ENCODE peak calls at places on chromosome 4, in nine cellular contexts. G is effector memory CD8-positive, alpha-beta T cell; Q is T-helper 17 cell; I is central memory CD8-positive, alpha-beta T cell; Y is activated CD4-positive, alpha-beta T cell treated with anti-CD3 and anti-CD28 coated beads for 36 hours; K is naive thymus-derived CD8-positive, alpha-beta T cell; U is stimulated activated naive CD8-positive, alpha-beta T cell treated with anti-CD3 and anti-CD28 coated beads, Interleukin-15, Interleukin-2, amounts not matched to agents 100 U/mL and 50 U/mL, for 24 hours; F is lower lobe of right lung; C is Right ventricle myocardium inferior. J is an unnamed sample.

GRCh38 chr4:77145806-77146425 is 11.1 kb upstream of the CCNG2 start:
- ATAC-seq in G (no peak), Q (peak), I (no peak), Y (peak), K (peak), U (no peak), F (no peak), C (no peak), J (no peak)

GRCh38 chr4:95640337-95640736 is 91.6 kb upstream of the UNC5C start:
- ATAC-seq in G (no peak), Q (no peak), I (no peak), Y (no peak), K (no peak), U (no peak), F (no peak), C (no peak), J (no peak)

GRCh38 chr4:100317032-100317864 is 127.0 kb upstream of the DDIT4L start:
- ATAC-seq in G (no peak), Q (no peak), I (no peak), Y (no peak), K (no peak), U (no peak), F (no peak), C (no peak), J (no peak)

GRCh38 chr4:22444813-22445212 is 71.1 kb downstream of the ADGRA3 start:
- ATAC-seq in G (no peak), Q (no peak), I (no peak), Y (peak), K (no peak), U (no peak), F (no peak), C (no peak), J (no peak)

GRCh38 chr4:101596786-101597185 is 193.7 kb upstream of the BANK1 start:
- ATAC-seq in G (no peak), Q (no peak), I (no peak), Y (no peak), K (no peak), U (no peak), F (no peak), C (no peak), J (no peak)

GRCh38 chr4:110046588-110047049 is 133.9 kb downstream of the EGF start:
- ATAC-seq in G (no peak), Q (no peak), I (no peak), Y (peak), K (no peak), U (no peak), F (no peak), C (no peak), J (no peak)

GRCh38 chr4:78799551-78800495 is 23.7 kb downstream of the BMP2K start:
- ATAC-seq in G (no peak), Q (no peak), I (no peak), Y (peak), K (no peak), U (peak), F (no peak), C (no peak), J (peak)

GRCh38 chr4:55625835-55626234 is 10.3 kb downstream of the NMU start:
- ATAC-seq in G (no peak), Q (no peak), I (no peak), Y (no peak), K (no peak), U (no peak), F (no peak), C (no peak), J (no peak)

GRCh38 chr4:174713181-174713580 is 115.9 kb downstream of the GLRA3 start:
- ATAC-seq in G (no peak), Q (no peak), I (no peak), Y (no peak), K (no peak), U (no peak), F (no peak), C (no peak), J (no peak)

GRCh38 chr4:168995537-168996295 is 14.3 kb downstream of the CBR4 start:
- ATAC-seq in G (no peak), Q (no peak), I (no peak), Y (no peak), K (no peak), U (no peak), F (peak), C (peak), J (no peak)

GRCh38 chr4:86054676-86055075 is 305.2 kb downstream of the MAPK10 start:
- ATAC-seq in G (no peak), Q (no peak), I (no peak), Y (no peak), K (no peak), U (no peak), F (no peak), C (no peak), J (no peak)

GRCh38 chr4:67131224-67131623 is 414.1 kb downstream of the CENPC start:
- ATAC-seq in G (no peak), Q (no peak), I (no peak), Y (peak), K (no peak), U (no peak), F (no peak), C (peak), J (no peak)

GRCh38 chr4:8507251-8507570 is 66.6 kb downstream of the TRMT44 start:
- ATAC-seq in G (no peak), Q (no peak), I (no peak), Y (no peak), K (no peak), U (no peak), F (no peak), C (peak), J (no peak)

GRCh38 chr4:71377561-71377960 is 38.7 kb downstream of the SLC4A4 start:
- ATAC-seq in G (no peak), Q (no peak), I (no peak), Y (no peak), K (no peak), U (no peak), F (no peak), C (no peak), J (no peak)

GRCh38 chr4:83107636-83108035 is 6.9 kb downstream of the PLAC8 start:
- ATAC-seq in G (no peak), Q (no peak), I (no peak), Y (peak), K (no peak), U (peak), F (no peak), C (no peak), J (peak)

GRCh38 chr4:21134994-21135393 is 434.7 kb downstream of the PACRGL start:
- ATAC-seq in G (peak), Q (peak), I (no peak), Y (no peak), K (no peak), U (no peak), F (no peak), C (no peak), J (no peak)

GRCh38 chr4:137946423-137946822 is 295.7 kb downstream of the SLC7A11 start:
- ATAC-seq in G (no peak), Q (no peak), I (no peak), Y (no peak), K (no peak), U (no peak), F (no peak), C (no peak), J (no peak)

GRCh38 chr4:165537028-165537648 is 158.3 kb downstream of the CPE start:
- ATAC-seq in G (no peak), Q (peak), I (peak), Y (no peak), K (no peak), U (no peak), F (peak), C (peak), J (no peak)

GRCh38 chr4:16123356-16124084 is 39.7 kb upstream of the PROM1 start:
- ATAC-seq in G (no peak), Q (peak), I (no peak), Y (no peak), K (peak), U (no peak), F (no peak), C (no peak), J (peak)

GRCh38 chr4:7620814-7621176 is 186.1 kb upstream of the PSAPL1 start:
- ATAC-seq in G (no peak), Q (no peak), I (no peak), Y (no peak), K (no peak), U (no peak), F (no peak), C (no peak), J (no peak)

GRCh38 chr4:141131738-141132688 is 1.3 kb downstream of the RNF150 start:
- ATAC-seq in G (no peak), Q (no peak), I (no peak), Y (peak), K (no peak), U (no peak), F (peak), C (peak), J (no peak)

GRCh38 chr4:159540501-159540900 is 437.6 kb downstream of the RAPGEF2 start:
- ATAC-seq in G (no peak), Q (no peak), I (no peak), Y (no peak), K (no peak), U (no peak), F (no peak), C (no peak), J (no peak)

GRCh38 chr4:110165382-110166285 is 32.8 kb downstream of the ELOVL6 start:
- ATAC-seq in G (peak), Q (peak), I (peak), Y (peak), K (peak), U (peak), F (peak), C (no peak), J (peak)

GRCh38 chr4:119695216-119695615 is 66.6 kb upstream of the PDE5A start:
- ATAC-seq in G (no peak), Q (no peak), I (no peak), Y (no peak), K (no peak), U (no peak), F (no peak), C (no peak), J (no peak)

GRCh38 chr4:155608231-155608885 is 58.3 kb upstream of the GUCY1A1 start:
- ATAC-seq in G (no peak), Q (no peak), I (no peak), Y (no peak), K (no peak), U (no peak), F (no peak), C (peak), J (no peak)

GRCh38 chr4:11223261-11223660 is 205.4 kb downstream of the HS3ST1 start:
- ATAC-seq in G (no peak), Q (no peak), I (no peak), Y (no peak), K (no peak), U (no peak), F (no peak), C (no peak), J (no peak)

GRCh38 chr4:131063878-131064277 is 1967.9 kb downstream of the C4orf33 start:
- ATAC-seq in G (no peak), Q (no peak), I (no peak), Y (no peak), K (no peak), U (no peak), F (no peak), C (no peak), J (no peak)

GRCh38 chr4:108209489-108209888 is 40.8 kb upstream of the LEF1 start:
- ATAC-seq in G (no peak), Q (no peak), I (no peak), Y (no peak), K (no peak), U (no peak), F (no peak), C (no peak), J (no peak)

GRCh38 chr4:8893624-8894423 is 22.2 kb upstream of the HMX1 start:
- ATAC-seq in G (no peak), Q (no peak), I (no peak), Y (no peak), K (no peak), U (no peak), F (no peak), C (no peak), J (no peak)

GRCh38 chr4:184978211-184978610 is 40.1 kb upstream of the HELT start:
- ATAC-seq in G (no peak), Q (no peak), I (no peak), Y (no peak), K (no peak), U (no peak), F (peak), C (peak), J (no peak)

GRCh38 chr4:113899260-113900177 is 79.9 kb downstream of the ARSJ start:
- ATAC-seq in G (peak), Q (peak), I (peak), Y (peak), K (peak), U (peak), F (no peak), C (no peak), J (peak)

GRCh38 chr4:81666491-81666890 is 194.8 kb upstream of the RASGEF1B start:
- ATAC-seq in G (no peak), Q (no peak), I (no peak), Y (peak), K (no peak), U (peak), F (no peak), C (no peak), J (peak)

GRCh38 chr4:54783402-54784110 is 125.8 kb downstream of the KIT start:
- ATAC-seq in G (no peak), Q (no peak), I (no peak), Y (no peak), K (no peak), U (no peak), F (peak), C (no peak), J (no peak)

GRCh38 chr4:37477126-37477525 is 209.1 kb downstream of the RELL1 start:
- ATAC-seq in G (no peak), Q (no peak), I (no peak), Y (no peak), K (no peak), U (no peak), F (no peak), C (no peak), J (no peak)